ENCODE peak calls at places on chromosomes 13 and 19, in five cellular contexts. O is WTC11, D is GM12878, E is A549, V is K562. T is an unnamed sample.

GRCh38 chr13:84744203-84744602 is 861.9 kb upstream of the SLITRK1 start:
- DNase-seq in E (no peak), D (no peak), O (no peak), V (no peak), T (no peak)

GRCh38 chr19:3375221-3376088 is 9.1 kb downstream of the NFIC start:
- DNase-seq in V (peak; percentile 72), D (no peak), O (no peak), E (no peak), T (no peak)

GRCh38 chr13:95367309-95367843 is 66.1 kb upstream of the ABCC4 start:
- DNase-seq in V (no peak), E (no peak), D (no peak), O (no peak), T (peak; percentile 83)

GRCh38 chr19:5621945-5622464 is 571 bp downstream of the SAFB2 start:
- DNase-seq in D (no peak), V (peak; percentile 37), O (no peak), E (no peak), T (no peak)

GRCh38 chr13:52001120-52001731 is 10.0 kb downstream of the ATP7B start:
- DNase-seq in O (no peak), E (peak; percentile 40), D (no peak), V (peak; percentile 39), T (peak; percentile 70)

GRCh38 chr13:30493670-30494381 is 28.1 kb upstream of the HMGB1 start:
- DNase-seq in V (no peak), O (no peak), E (no peak), D (no peak), T (no peak)

GRCh38 chr13:94548382-94549240 is 47.3 kb downstream of the TGDS start:
- DNase-seq in O (peak; percentile 73), E (peak; percentile 67), V (no peak), D (peak; percentile 8), T (no peak)

GRCh38 chr13:24005711-24006281 is 108.5 kb upstream of the C1QTNF9B start:
- DNase-seq in D (peak; percentile 19), O (no peak), E (no peak), V (no peak), T (no peak)

GRCh38 chr13:79522583-79522982 is 41.6 kb downstream of the NDFIP2 start:
- DNase-seq in D (peak; percentile 69), V (no peak), E (no peak), O (no peak), T (peak; percentile 59)

GRCh38 chr13:31927219-31927653 is 104.3 kb upstream of the FRY start:
- DNase-seq in V (no peak), D (no peak), E (no peak), O (no peak), T (no peak)

GRCh38 chr19:35670686-35671085 is 4.4 kb downstream of the UPK1A start:
- DNase-seq in D (no peak), O (no peak), V (no peak), E (no peak), T (no peak)

GRCh38 chr19:31154021-31154420 is 195.2 kb downstream of the TSHZ3 start:
- DNase-seq in E (no peak), D (no peak), O (no peak), V (no peak), T (no peak)

GRCh38 chr19:46115396-46116109 is 8.9 kb downstream of the IGFL3 start:
- DNase-seq in D (peak; percentile 31), O (no peak), E (no peak), V (no peak), T (peak; percentile 43)

GRCh38 chr19:2578391-2578826 is 102.5 kb downstream of the GADD45B start:
- DNase-seq in E (peak; percentile 72), D (no peak), O (peak; percentile 50), V (no peak), T (no peak)

GRCh38 chr13:77437267-77437666 is 98.2 kb upstream of the SCEL start:
- DNase-seq in E (no peak), D (no peak), V (no peak), O (no peak), T (no peak)

GRCh38 chr19:2432131-2432848 is 4.9 kb upstream of the TIMM13 start:
- DNase-seq in O (no peak), V (no peak), E (no peak), D (no peak), T (no peak)

GRCh38 chr13:45779901-45780300 is 71.7 kb downstream of the SIAH3 start:
- DNase-seq in O (no peak), D (no peak), V (no peak), E (no peak), T (no peak)

GRCh38 chr19:53394522-53394973 is 401 bp upstream of the ZNF765 start:
- DNase-seq in E (no peak), D (peak; percentile 1), V (peak; percentile 6), O (peak; percentile 66), T (peak; percentile 6)

GRCh38 chr19:19774354-19775033 is 41.6 kb upstream of the ZNF14 start:
- DNase-seq in V (no peak), E (no peak), D (no peak), O (no peak), T (peak; percentile 30)

GRCh38 chr13:77810430-77810829 is 108.2 kb downstream of the EDNRB start:
- DNase-seq in V (no peak), D (no peak), E (peak; percentile 25), O (no peak), T (peak; percentile 60)

GRCh38 chr13:94641432-94641941 is 39.8 kb downstream of the GPR180 start:
- DNase-seq in V (no peak), O (no peak), E (peak; percentile 7), D (no peak), T (no peak)

GRCh38 chr19:6632002-6632621 is 37.8 kb downstream of the TNFSF14 start:
- DNase-seq in E (peak; percentile 79), D (peak; percentile 84), V (peak; percentile 73), O (peak; percentile 66), T (peak; percentile 82)

GRCh38 chr13:42893346-42893745 is 98.7 kb downstream of the EPSTI1 start:
- DNase-seq in E (no peak), D (no peak), O (no peak), V (no peak), T (peak; percentile 20)

GRCh38 chr13:26759907-26760834 is at the start of gene GPR12:
- DNase-seq in O (peak; percentile 16), V (no peak), E (no peak), D (no peak), T (peak; percentile 46)

GRCh38 chr13:42990991-42991891 is 800 bp downstream of the EPSTI1 start:
- DNase-seq in D (no peak), O (no peak), V (no peak), E (no peak), T (no peak)

GRCh38 chr13:73416093-73416492 is 357.3 kb downstream of the KLF5 start:
- DNase-seq in E (no peak), D (no peak), V (no peak), O (no peak), T (no peak)

GRCh38 chr13:73417012-73417615 is 358.3 kb downstream of the KLF5 start:
- DNase-seq in E (peak; percentile 37), O (no peak), V (peak; percentile 6), D (no peak), T (peak; percentile 34)

GRCh38 chr13:73412933-73413332 is 354.1 kb downstream of the KLF5 start:
- DNase-seq in D (no peak), E (no peak), O (no peak), V (no peak), T (no peak)

GRCh38 chr13:73406454-73406853 is 347.6 kb downstream of the KLF5 start:
- DNase-seq in D (no peak), V (no peak), E (no peak), O (no peak), T (no peak)

GRCh38 chr13:73411067-73411809 is 352.4 kb downstream of the KLF5 start:
- DNase-seq in E (peak; percentile 13), V (no peak), O (no peak), D (no peak), T (no peak)
- TF ChIP-seq CTCF in E (no peak), V (no peak), O (no peak), D (no peak), T (no peak)

DNA sequence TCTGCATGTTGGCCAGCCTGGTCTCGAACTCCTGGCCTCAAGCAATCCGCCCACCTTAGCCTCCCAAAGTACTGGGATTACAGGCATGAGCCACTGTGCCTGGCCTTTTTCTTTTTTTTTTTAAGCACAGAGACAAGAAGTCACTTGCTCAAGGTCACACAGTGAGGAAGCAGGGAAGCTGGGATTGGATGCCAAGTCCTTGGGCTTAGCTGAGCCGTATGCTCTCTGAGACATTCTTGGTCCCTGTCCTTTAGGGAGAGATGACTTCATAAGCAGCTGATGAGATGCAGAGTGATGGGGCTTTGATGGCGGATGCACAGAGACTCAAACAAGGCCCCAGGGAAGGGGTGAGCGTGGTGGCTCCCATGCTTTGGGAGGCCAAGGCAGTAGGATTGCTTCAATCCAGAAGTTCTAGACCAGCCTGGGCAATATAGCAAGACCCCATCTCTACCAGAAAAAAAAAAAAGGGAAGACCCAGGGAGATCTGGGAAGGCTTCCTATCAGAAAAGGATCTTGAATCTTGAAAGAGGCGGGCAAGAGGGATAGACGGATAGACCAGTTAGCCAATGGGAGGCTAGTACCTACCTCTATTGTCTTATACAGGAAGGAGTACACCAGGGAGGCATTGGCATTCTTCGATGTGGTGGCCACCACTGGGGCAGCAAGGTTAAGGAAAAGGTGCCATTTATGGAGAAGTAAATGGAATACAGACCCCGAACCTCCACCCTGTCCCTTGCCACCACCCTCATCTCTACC is 3.9 kb downstream of the AP1M2 start:
- DNase-seq in V (no peak), E (peak; percentile 20), O (no peak), D (no peak), T (peak; percentile 47)
- TF ChIP-seq MAX in V (no peak), E (no peak), O (no peak), D (no peak), T (no peak)

DNA sequence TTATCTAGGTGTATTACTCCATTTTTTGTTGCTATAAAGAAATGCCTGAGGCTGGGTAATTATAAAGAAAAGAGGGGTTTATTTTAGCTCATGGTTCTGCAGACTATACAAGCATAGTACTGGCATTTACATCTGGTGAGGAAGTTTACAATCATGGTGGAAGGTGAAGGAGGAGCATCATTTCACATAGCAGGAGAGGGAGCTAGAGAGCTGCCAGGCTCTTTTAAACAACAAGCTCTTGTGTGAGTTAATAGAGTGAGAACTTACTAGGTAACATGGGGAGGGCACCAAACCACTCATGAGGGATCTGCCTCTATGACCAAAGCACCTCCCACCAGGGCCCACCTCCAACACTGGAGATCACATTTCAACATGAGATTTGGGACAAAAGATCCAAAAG is 221.7 kb upstream of the GPC6 start:
- DNase-seq in E (peak; percentile 5), D (no peak), V (no peak), O (peak; percentile 13), T (peak; percentile 29)
- TF ChIP-seq CTCF in E (no peak), D (no peak), V (no peak), O (peak; percentile 45), T (peak; percentile 29)

GRCh38 chr19:16861875-16862274 is 26.9 kb upstream of the F2RL3 start:
- DNase-seq in D (no peak), E (no peak), O (no peak), V (no peak), T (no peak)
- TF ChIP-seq MAX in D (no peak), E (no peak), O (no peak), V (no peak), T (no peak)

GRCh38 chr13:39374741-39375189 is 228.2 kb downstream of the LHFPL6 start:
- DNase-seq in E (no peak), V (no peak), O (no peak), D (no peak), T (no peak)

GRCh38 chr13:39373108-39373507 is 229.9 kb downstream of the LHFPL6 start:
- DNase-seq in O (no peak), V (no peak), D (no peak), E (no peak), T (no peak)

GRCh38 chr13:39378293-39378692 is 224.7 kb downstream of the LHFPL6 start:
- DNase-seq in V (no peak), E (no peak), D (no peak), O (no peak), T (no peak)

GRCh38 chr13:39377699-39378098 is 225.3 kb downstream of the LHFPL6 start:
- DNase-seq in O (no peak), V (no peak), E (no peak), D (no peak), T (no peak)

GRCh38 chr13:39376088-39376487 is 226.9 kb downstream of the LHFPL6 start:
- DNase-seq in O (no peak), D (no peak), E (no peak), V (no peak), T (no peak)
- TF ChIP-seq CTCF in O (no peak), D (no peak), E (no peak), V (no peak), T (no peak)